ENCODE peak calls at places on chromosomes 1 and 21, in eight cellular contexts. One of them, this sample, is unnamed.
A peak's percentile ranks its signal among the peaks of the same experiment; 100 is the strongest.

GRCh38 chr1:213163278-213163711 is 112.3 kb downstream of the RPS6KC1 start:
- DNase-seq in posterior vena cava: no peak
- DNase-seq in adrenal gland: no peak
- DNase-seq in HTR-8/SVneo: no peak
- DNase-seq in hippocampal formation: no peak
- DNase-seq in astrocyte of the spinal cord: peak; percentile 34
- DNase-seq in fibroblast of mammary gland: peak; percentile 55
- DNase-seq in lower leg skin: no peak
- DNase-seq in this sample: no peak

GRCh38 chr21:46160563-46161179 is 5.3 kb upstream of the FTCD start:
- DNase-seq in fibroblast of mammary gland: no peak
- DNase-seq in HTR-8/SVneo: no peak
- DNase-seq in adrenal gland: no peak
- DNase-seq in posterior vena cava: no peak
- DNase-seq in astrocyte of the spinal cord: no peak
- DNase-seq in hippocampal formation: no peak
- DNase-seq in lower leg skin: no peak
- DNase-seq in this sample: no peak

GRCh38 chr1:114010433-114011184 is 31.3 kb downstream of the OLFML3 start:
- DNase-seq in adrenal gland: no peak
- DNase-seq in fibroblast of mammary gland: no peak
- DNase-seq in posterior vena cava: no peak
- DNase-seq in hippocampal formation: no peak
- DNase-seq in astrocyte of the spinal cord: no peak
- DNase-seq in HTR-8/SVneo: no peak
- DNase-seq in lower leg skin: no peak
- DNase-seq in this sample: no peak

GRCh38 chr1:38586993-38587646 is 272.5 kb downstream of the RRAGC start:
- DNase-seq in HTR-8/SVneo: peak; percentile 40
- DNase-seq in hippocampal formation: no peak
- DNase-seq in adrenal gland: peak; percentile 41
- DNase-seq in lower leg skin: no peak
- DNase-seq in astrocyte of the spinal cord: no peak
- DNase-seq in posterior vena cava: no peak
- DNase-seq in fibroblast of mammary gland: no peak
- DNase-seq in this sample: peak; percentile 64

GRCh38 chr1:97849350-97850339 is 71.2 kb downstream of the DPYD start:
- DNase-seq in fibroblast of mammary gland: peak; percentile 88
- DNase-seq in posterior vena cava: no peak
- DNase-seq in astrocyte of the spinal cord: peak; percentile 80
- DNase-seq in lower leg skin: no peak
- DNase-seq in HTR-8/SVneo: peak; percentile 60
- DNase-seq in hippocampal formation: no peak
- DNase-seq in adrenal gland: no peak
- DNase-seq in this sample: peak; percentile 76

GRCh38 chr1:247111636-247112478 is 7.7 kb upstream of the ZNF669 start:
- DNase-seq in lower leg skin: peak; percentile 50
- DNase-seq in HTR-8/SVneo: peak; percentile 67
- DNase-seq in hippocampal formation: no peak
- DNase-seq in adrenal gland: peak; percentile 46
- DNase-seq in posterior vena cava: peak; percentile 92
- DNase-seq in fibroblast of mammary gland: peak; percentile 43
- DNase-seq in astrocyte of the spinal cord: peak; percentile 13
- DNase-seq in this sample: peak; percentile 43

GRCh38 chr1:25168193-25169071 is 63.9 kb downstream of the SYF2 start:
- DNase-seq in astrocyte of the spinal cord: no peak
- DNase-seq in fibroblast of mammary gland: no peak
- DNase-seq in lower leg skin: no peak
- DNase-seq in hippocampal formation: no peak
- DNase-seq in adrenal gland: no peak
- DNase-seq in posterior vena cava: no peak
- DNase-seq in HTR-8/SVneo: no peak
- DNase-seq in this sample: no peak

GRCh38 chr1:36306210-36306901 is at the start of gene SH3D21:
- DNase-seq in fibroblast of mammary gland: peak; percentile 28
- DNase-seq in posterior vena cava: peak; percentile 85
- DNase-seq in lower leg skin: peak; percentile 40
- DNase-seq in hippocampal formation: no peak
- DNase-seq in astrocyte of the spinal cord: peak; percentile 22
- DNase-seq in HTR-8/SVneo: no peak
- DNase-seq in adrenal gland: peak; percentile 59
- DNase-seq in this sample: peak; percentile 47

GRCh38 chr1:39398278-39399010 is 93.0 kb upstream of the BMP8A start:
- DNase-seq in posterior vena cava: peak; percentile 86
- DNase-seq in astrocyte of the spinal cord: peak; percentile 98
- DNase-seq in hippocampal formation: peak; percentile 34
- DNase-seq in HTR-8/SVneo: peak; percentile 83
- DNase-seq in fibroblast of mammary gland: peak; percentile 95
- DNase-seq in adrenal gland: peak; percentile 87
- DNase-seq in lower leg skin: peak; percentile 78
- DNase-seq in this sample: peak; percentile 98

GRCh38 chr1:44260792-44261474 is 47.7 kb downstream of the DMAP1 start:
- DNase-seq in posterior vena cava: no peak
- DNase-seq in HTR-8/SVneo: no peak
- DNase-seq in adrenal gland: no peak
- DNase-seq in fibroblast of mammary gland: no peak
- DNase-seq in lower leg skin: no peak
- DNase-seq in astrocyte of the spinal cord: no peak
- DNase-seq in hippocampal formation: no peak
- DNase-seq in this sample: no peak

GRCh38 chr1:150813028-150813707 is 5.1 kb upstream of the CTSK start:
- DNase-seq in posterior vena cava: peak; percentile 89
- DNase-seq in hippocampal formation: no peak
- DNase-seq in lower leg skin: peak; percentile 68
- DNase-seq in adrenal gland: peak; percentile 55
- DNase-seq in HTR-8/SVneo: peak; percentile 57
- DNase-seq in astrocyte of the spinal cord: peak; percentile 68
- DNase-seq in fibroblast of mammary gland: peak; percentile 77
- DNase-seq in this sample: peak; percentile 89

GRCh38 chr1:9086060-9086459 is 16.6 kb upstream of the SLC2A5 start:
- DNase-seq in posterior vena cava: no peak
- DNase-seq in lower leg skin: no peak
- DNase-seq in adrenal gland: no peak
- DNase-seq in hippocampal formation: no peak
- DNase-seq in HTR-8/SVneo: no peak
- DNase-seq in fibroblast of mammary gland: no peak
- DNase-seq in astrocyte of the spinal cord: no peak
- DNase-seq in this sample: no peak

This sample was measured in dermis blood vessel endothelial cell.